ENCODE peak calls at places on chromosomes 11 and 22, in five cellular contexts. C is A549, M is heart left ventricle, W is uterus, F is ovary. O is an unnamed sample. For H3K4me1, the result is how much of the 10 kb centered on the place peaks cover.

GRCh38 chr11:123654566-123655081 is at the start of gene SCN3B:
- DNase-seq in C (peak), M (peak), W (peak), F (peak), O (peak)

GRCh38 chr11:125772834-125773505 is 5.7 kb downstream of the PATE2 start:
- DNase-seq in C (no peak), M (no peak), W (no peak), F (no peak), O (no peak)

GRCh38 chr11:70952171-70952570 is 300.2 kb downstream of the SHANK2 start:
- DNase-seq in C (no peak), M (no peak), W (no peak), F (no peak), O (no peak)

GRCh38 chr22:20021196-20022181 is 579 bp downstream of the TANGO2 start:
- DNase-seq in C (no peak), M (peak), W (no peak), F (no peak), O (peak)

GRCh38 chr11:818396-819128 is at the start of gene PNPLA2:
- DNase-seq in C (peak), M (no peak), W (peak), F (peak), O (no peak)

GRCh38 chr22:46971141-46971775 is 208.8 kb downstream of the TBC1D22A start:
- DNase-seq in C (no peak), M (peak), W (no peak), F (peak), O (no peak)

GRCh38 chr11:35288817-35289541 is 130.4 kb downstream of the SLC1A2 start:
- DNase-seq in C (no peak), M (no peak), W (no peak), F (no peak), O (no peak)

GRCh38 chr11:31676280-31676982 is 134.7 kb downstream of the PAX6 start:
- DNase-seq in C (no peak), M (no peak), W (no peak), F (no peak), O (no peak)

GRCh38 chr11:71489311-71490043 is 36.5 kb downstream of the NADSYN1 start:
- DNase-seq in C (peak), M (no peak), W (no peak), F (no peak), O (peak)

GRCh38 chr22:41028841-41029240 is 63.6 kb upstream of the EP300 start:
- DNase-seq in C (peak), M (no peak), W (no peak), F (no peak), O (no peak)

GRCh38 chr11:779955-780532 is 2.8 kb upstream of the GATD1 start:
- DNase-seq in C (no peak), M (no peak), W (peak), F (no peak), O (no peak)

GRCh38 chr22:44406581-44407403 is 91.2 kb downstream of the RTL6 start:
- DNase-seq in C (no peak), M (no peak), W (no peak), F (peak), O (no peak)

GRCh38 chr11:36196476-36197099 is 92.6 kb downstream of the COMMD9 start:
- DNase-seq in C (no peak), M (no peak), W (no peak), F (no peak), O (no peak)

GRCh38 chr11:119721129-119722120 is 7.6 kb downstream of the NECTIN1 start:
- DNase-seq in C (peak), M (peak), W (no peak), F (no peak), O (no peak)

GRCh38 chr11:127454856-127455255 is 454.3 kb upstream of the KIRREL3 start:
- DNase-seq in C (no peak), M (no peak), W (no peak), F (no peak), O (no peak)

GRCh38 chr11:93020248-93021088 is 51.0 kb downstream of the MTNR1B start:
- DNase-seq in C (peak), M (no peak), W (peak), F (no peak), O (no peak)

GRCh38 chr11:60951611-60951908 is 416 bp downstream of the SLC15A3 start:
- DNase-seq in C (no peak), M (no peak), W (peak), F (no peak), O (no peak)

GRCh38 chr22:31141551-31141950 is 1.2 kb upstream of the PLA2G3 start:
- DNase-seq in C (no peak), M (no peak), W (no peak), F (no peak), O (no peak)

GRCh38 chr22:39356464-39356863 is 6.7 kb downstream of the SYNGR1 start:
- DNase-seq in C (no peak), M (no peak), W (no peak), F (no peak), O (peak)

DNA sequence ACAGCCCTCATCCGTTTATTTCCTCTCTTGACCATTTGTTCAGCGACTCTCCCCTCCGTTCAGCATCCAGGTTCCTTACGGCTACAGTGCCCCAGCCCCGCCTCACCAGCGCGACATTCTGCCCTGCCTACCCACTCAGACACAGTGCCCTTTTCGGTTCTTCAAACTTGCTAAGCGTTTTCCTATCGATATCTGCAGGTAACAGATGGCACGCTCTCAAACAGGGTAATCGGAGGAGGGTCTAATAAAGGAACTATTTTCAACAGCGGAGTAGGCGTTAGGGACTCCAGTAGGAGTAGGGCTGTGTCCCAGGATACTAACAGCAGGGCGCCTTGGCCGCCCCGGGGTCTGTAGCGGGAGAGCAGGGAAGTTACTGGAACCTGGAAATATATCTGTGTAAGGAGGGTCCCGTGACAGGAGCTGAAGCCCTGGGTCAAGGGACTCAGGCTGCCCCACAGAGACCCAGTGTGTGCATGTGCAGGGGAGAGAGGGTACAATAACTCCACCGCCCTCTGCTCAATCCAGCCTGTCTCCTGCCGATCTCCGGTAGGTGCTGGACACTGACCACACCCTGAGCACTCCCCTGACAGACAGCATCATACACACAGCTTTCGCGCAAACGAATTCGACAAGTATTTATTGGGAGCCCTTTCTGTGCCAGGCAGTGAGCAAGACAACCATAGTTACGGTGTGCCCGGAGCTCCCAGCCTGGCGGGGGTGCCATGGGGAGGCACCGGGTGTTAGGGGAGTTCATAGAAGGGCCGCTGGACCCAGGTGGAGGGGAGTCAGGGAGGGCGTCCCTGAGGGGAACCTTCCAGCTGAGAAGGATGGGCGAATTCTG is 2.1 kb downstream of the KLHL35 start:
- DNase-seq in C (no peak), M (no peak), W (no peak), F (no peak), O (no peak)
- TF ChIP-seq CTCF in C (no peak), M (no peak), W (no peak), F (no peak), O (no peak)

GRCh38 chr11:66325140-66325754 is 8.4 kb upstream of the CD248 start:
- DNase-seq in C (no peak), M (no peak), W (no peak), F (no peak), O (no peak)

GRCh38 chr11:66323684-66324083 is 6.8 kb upstream of the CD248 start:
- DNase-seq in C (no peak), M (no peak), W (no peak), F (no peak), O (no peak)

GRCh38 chr11:66324626-66325025 is 7.8 kb upstream of the CD248 start:
- DNase-seq in C (no peak), M (no peak), W (no peak), F (peak), O (no peak)

GRCh38 chr11:66321606-66322005 is 4.8 kb upstream of the CD248 start:
- DNase-seq in C (no peak), M (no peak), W (no peak), F (no peak), O (no peak)

GRCh38 chr11:66322732-66323427 is 6.0 kb upstream of the CD248 start:
- DNase-seq in C (no peak), M (no peak), W (peak), F (no peak), O (peak)
- H3K4me1 ChIP-seq in C (under half), M (under half), W (under half), F (under half), O (under half)

GRCh38 chr22:48846200-48846599 is 981.5 kb downstream of the BRD1 start:
- DNase-seq in C (no peak), M (no peak), W (no peak), F (no peak), O (no peak)

GRCh38 chr22:48843640-48844039 is 984.0 kb downstream of the BRD1 start:
- DNase-seq in C (no peak), M (no peak), W (no peak), F (no peak), O (no peak)

GRCh38 chr22:48844096-48844675 is 983.5 kb downstream of the BRD1 start:
- DNase-seq in C (no peak), M (no peak), W (no peak), F (no peak), O (no peak)

GRCh38 chr22:48842976-48843375 is 984.7 kb downstream of the BRD1 start:
- DNase-seq in C (no peak), M (no peak), W (no peak), F (no peak), O (no peak)

GRCh38 chr22:48845356-48845936 is 982.2 kb downstream of the BRD1 start:
- DNase-seq in C (no peak), M (no peak), W (no peak), F (no peak), O (no peak)
- TF ChIP-seq POLR2A in C (no peak), M (no peak), W (no peak), F (no peak), O (no peak)

DNA sequence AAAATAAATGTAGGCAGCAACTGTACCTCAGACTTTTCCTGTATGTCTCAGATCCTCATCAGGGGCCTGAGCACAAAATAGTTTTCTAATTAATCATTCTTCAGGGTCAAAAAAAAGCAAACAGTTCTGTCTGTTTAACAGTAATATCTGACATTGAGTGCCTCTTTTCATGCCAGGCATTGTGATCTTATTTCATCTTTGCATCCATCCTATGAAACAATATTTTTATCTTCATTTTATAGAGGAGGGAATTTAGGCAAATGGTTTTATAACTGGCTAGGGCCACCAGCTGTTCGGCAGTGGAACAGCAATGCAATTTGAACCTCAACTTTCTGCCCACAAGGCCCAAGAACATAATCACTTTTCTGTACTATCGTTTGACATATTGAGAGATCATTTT is 145.6 kb downstream of the WNT7B start:
- DNase-seq in C (peak), M (no peak), W (no peak), F (no peak), O (no peak)
- TF ChIP-seq CTCF in C (peak), M (peak), W (peak), F (no peak), O (no peak)

GRCh38 chr11:2689551-2690260 is 10.1 kb downstream of the KCNQ1OT1 start:
- DNase-seq in C (no peak), M (no peak), W (no peak), F (no peak), O (no peak)

GRCh38 chr11:2691991-2692841 is 7.6 kb downstream of the KCNQ1OT1 start:
- DNase-seq in C (no peak), M (no peak), W (no peak), F (no peak), O (peak)

GRCh38 chr11:2690261-2690575 is 9.6 kb downstream of the KCNQ1OT1 start:
- DNase-seq in C (no peak), M (no peak), W (no peak), F (no peak), O (no peak)

GRCh38 chr11:2690596-2691354 is 9.0 kb downstream of the KCNQ1OT1 start:
- DNase-seq in C (no peak), M (no peak), W (no peak), F (peak), O (no peak)

GRCh38 chr11:2691355-2691761 is 8.4 kb downstream of the KCNQ1OT1 start:
- DNase-seq in C (no peak), M (no peak), W (no peak), F (peak), O (peak)
- H3K4me1 ChIP-seq in C (under half), M (half or more), W (under half), F (half or more), O (under half)

DNA sequence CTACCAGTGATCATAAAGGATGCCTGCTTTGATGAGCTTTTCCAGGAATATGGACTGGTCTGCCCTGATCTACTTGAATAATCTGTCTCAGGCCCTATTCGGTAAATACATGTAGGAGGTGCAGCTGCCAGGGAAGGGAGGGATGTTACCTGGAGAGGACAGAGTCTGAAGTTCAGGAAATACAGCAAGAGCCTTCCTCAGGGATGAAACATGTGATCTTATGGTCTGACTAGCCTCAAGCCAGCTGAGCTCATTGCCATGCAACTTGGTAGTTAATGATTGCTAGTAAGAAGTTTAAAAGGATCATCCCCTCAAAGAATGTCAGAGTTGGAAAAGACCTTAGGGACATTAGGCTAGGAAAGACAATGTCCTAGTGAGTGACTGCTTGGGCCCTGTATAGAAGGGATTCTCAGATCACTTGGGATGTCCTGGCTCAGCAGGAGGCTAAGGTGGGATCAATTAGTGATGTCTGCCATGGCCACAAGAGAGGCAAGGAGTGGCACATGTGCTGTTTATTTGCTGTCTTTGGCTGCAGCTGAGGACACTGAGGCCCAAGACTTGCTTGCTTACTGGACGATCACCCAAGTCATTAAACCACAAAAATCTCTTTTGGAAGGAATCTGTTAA is 18.5 kb downstream of the PTPRJ start:
- DNase-seq in C (peak), M (no peak), W (no peak), F (no peak), O (no peak)
- TF ChIP-seq POLR2A in C (no peak), M (no peak), W (no peak), F (no peak), O (no peak)